ENCODE peak calls at places on chromosomes 13 and 19, in nine cellular contexts. E is activated T-helper 1 cell treated with anti-CD3 and anti-CD28 coated beads, Interleukin-12 subunit alpha, Interleukin-12 subunit beta, Interleukin-2, Interleukin-4 antibody, amounts not matched to agents 30 ng/mL and 10 ng/mL and 1 ng/mL, durations not matched to agents 14 hours and 24 hours and 36 hours; X is adrenal gland; O is AG08396; K is OCI-M1; Z is ELF-1; C is stimulated activated CD4-positive, alpha-beta T cell treated with anti-CD3 and anti-CD28 coated beads, Interleukin-2, amount 100 ng/mL, for 48 hours; N is fibroblast of pulmonary artery; M is heart left ventricle. T is an unnamed sample.

GRCh38 chr19:53808710-53809125 is 15.4 kb downstream of the NLRP12 start:
- DNase-seq in O (peak), M (no peak), X (no peak), N (peak), E (no peak), K (peak), Z (peak), C (no peak), T (no peak)

GRCh38 chr19:10872551-10873107 is 1.3 kb downstream of the CARM1 start:
- DNase-seq in E (no peak), M (no peak), N (peak), C (peak), Z (no peak), O (peak), K (peak), X (no peak), T (no peak)

GRCh38 chr13:63636231-63636993 is 2220.8 kb upstream of the PCDH20 start:
- DNase-seq in N (peak), C (no peak), K (peak), E (no peak), X (no peak), M (no peak), Z (no peak), O (no peak), T (no peak)

GRCh38 chr13:54845351-54845965 is 1816.8 kb downstream of the OLFM4 start:
- DNase-seq in O (no peak), E (no peak), C (no peak), X (no peak), K (peak), Z (no peak), M (no peak), N (no peak), T (no peak)

GRCh38 chr19:4144666-4145261 is 8.7 kb upstream of the CREB3L3 start:
- DNase-seq in C (no peak), M (no peak), K (peak), N (peak), O (peak), E (no peak), Z (no peak), X (peak), T (no peak)

GRCh38 chr19:6213696-6214585 is 65.8 kb downstream of the MLLT1 start:
- DNase-seq in M (no peak), C (no peak), O (peak), K (no peak), X (peak), N (no peak), E (no peak), Z (no peak), T (no peak)

GRCh38 chr13:83312194-83312593 is 570.1 kb downstream of the SLITRK1 start:
- DNase-seq in K (no peak), C (no peak), M (no peak), E (no peak), O (no peak), N (peak), Z (no peak), X (no peak), T (no peak)

GRCh38 chr13:107231941-107232340 is 664.0 kb upstream of the ARGLU1 start:
- DNase-seq in M (no peak), C (no peak), Z (no peak), N (no peak), O (no peak), K (no peak), X (no peak), E (no peak), T (no peak)

GRCh38 chr13:46327256-46327655 is 59.8 kb downstream of the RUBCNL start:
- DNase-seq in C (no peak), N (no peak), X (no peak), E (no peak), K (no peak), Z (no peak), O (no peak), M (no peak), T (no peak)

GRCh38 chr19:10971107-10971715 is 10.4 kb downstream of the SMARCA4 start:
- DNase-seq in C (no peak), O (no peak), Z (no peak), M (no peak), X (no peak), K (no peak), N (no peak), E (no peak), T (no peak)

GRCh38 chr19:42201489-42202289 is 15.8 kb downstream of the DEDD2 start:
- DNase-seq in Z (no peak), K (no peak), O (no peak), E (peak), C (no peak), N (no peak), M (peak), X (peak), T (peak)

GRCh38 chr19:15424692-15425272 is 6.0 kb upstream of the AKAP8L start:
- DNase-seq in O (no peak), N (no peak), K (no peak), Z (no peak), M (no peak), C (no peak), X (no peak), E (no peak), T (no peak)

GRCh38 chr19:56953411-56953810 is 112.9 kb upstream of the PEG3 start:
- DNase-seq in E (no peak), X (no peak), C (no peak), K (no peak), M (no peak), N (no peak), O (no peak), Z (no peak), T (no peak)

GRCh38 chr13:20482275-20482761 is 43.3 kb downstream of the CRYL1 start:
- DNase-seq in C (no peak), O (no peak), Z (no peak), N (peak), K (no peak), E (no peak), X (peak), M (no peak), T (no peak)

GRCh38 chr19:3403489-3404323 is 37.3 kb downstream of the NFIC start:
- DNase-seq in E (no peak), Z (no peak), M (peak), O (peak), K (no peak), N (peak), X (peak), C (no peak), T (no peak)

GRCh38 chr19:35756373-35757230 is at the start of gene HSPB6:
- DNase-seq in E (no peak), Z (peak), K (no peak), X (peak), O (peak), N (peak), C (no peak), M (peak), T (no peak)

GRCh38 chr19:32691291-32691951 is at the start of gene NUDT19:
- DNase-seq in K (peak), N (peak), E (peak), O (peak), X (peak), C (peak), M (peak), Z (peak), T (peak)

GRCh38 chr19:56623006-56623405 is 20.0 kb upstream of the SMIM17 start:
- DNase-seq in E (no peak), N (no peak), O (no peak), Z (no peak), X (no peak), K (no peak), C (no peak), M (no peak), T (no peak)

GRCh38 chr19:33297401-33298145 is 4.8 kb downstream of the CEBPA start:
- DNase-seq in E (no peak), N (no peak), M (no peak), X (no peak), Z (no peak), K (no peak), C (no peak), O (no peak), T (no peak)

GRCh38 chr19:18349524-18350128 is 9.2 kb downstream of the PGPEP1 start:
- DNase-seq in N (peak), E (no peak), K (peak), Z (peak), O (peak), M (peak), X (peak), C (peak), T (no peak)

GRCh38 chr19:49194408-49194807 is 36.8 kb downstream of the TRPM4 start:
- DNase-seq in E (no peak), N (no peak), K (no peak), Z (no peak), C (no peak), O (no peak), X (no peak), M (no peak), T (no peak)

GRCh38 chr19:9836021-9836420 is 903 bp downstream of the PIN1 start:
- DNase-seq in K (peak), M (no peak), Z (no peak), N (peak), C (no peak), X (no peak), E (no peak), O (peak), T (no peak)

T was measured in stimulated activated effector memory CD8-positive, alpha-beta T cell treated with anti-CD3 and anti-CD28 coated beads, Interleukin-12 subunit alpha, Interleukin-12 subunit beta, amount 100 ng/mL, for 72 hours.